ENCODE peak calls at places on chromosomes 11 and 22, in seven cellular contexts. X is K562, K is H1, N is SK-N-SH, D is HepG2, Z is GM12878, F is HCT116. I is an unnamed sample.

GRCh38 chr11:1933416-1934325 is 13.5 kb upstream of the MRPL23 start:
- DNase-seq in F (no peak), K (no peak), D (no peak), X (no peak), Z (no peak), N (no peak), I (no peak)

GRCh38 chr11:126352934-126353801 is 2.3 kb upstream of the ST3GAL4 start:
- DNase-seq in Z (peak), N (no peak), K (no peak), D (peak), F (no peak), X (peak), I (peak)

GRCh38 chr11:121563900-121564822 is 111.4 kb upstream of the SORL1-AS1 start:
- DNase-seq in F (no peak), D (peak), X (no peak), Z (no peak), K (no peak), N (no peak), I (peak)

GRCh38 chr22:36457688-36458450 is 23.6 kb downstream of the TXN2 start:
- DNase-seq in X (no peak), N (no peak), D (no peak), K (peak), Z (no peak), F (no peak), I (no peak)

GRCh38 chr11:66720223-66720898 is 8.7 kb downstream of the SPTBN2 start:
- DNase-seq in D (peak), Z (no peak), N (peak), F (peak), K (peak), X (peak), I (peak)

GRCh38 chr11:118892515-118892914 is 8.8 kb downstream of the CXCR5 start:
- DNase-seq in Z (no peak), X (peak), K (no peak), F (no peak), N (no peak), D (no peak), I (peak)

GRCh38 chr11:45801723-45802315 is 3.1 kb upstream of the SLC35C1 start:
- DNase-seq in F (no peak), K (peak), Z (no peak), N (no peak), D (no peak), X (no peak), I (no peak)

GRCh38 chr11:47377571-47378010 is 756 bp downstream of the SPI1 start:
- DNase-seq in F (no peak), D (no peak), X (peak), N (peak), Z (no peak), K (no peak), I (no peak)

GRCh38 chr11:89279176-89279575 is 101.5 kb downstream of the TYR start:
- DNase-seq in Z (no peak), F (no peak), X (no peak), D (no peak), K (no peak), N (no peak), I (no peak)

GRCh38 chr11:57047610-57048009 is 58.9 kb downstream of the OR5AK2 start:
- DNase-seq in Z (no peak), X (no peak), D (no peak), N (no peak), K (no peak), F (no peak), I (no peak)

GRCh38 chr11:81237139-81237538 is 1496.5 kb downstream of the FAM181B start:
- DNase-seq in N (peak), K (no peak), F (no peak), X (no peak), Z (no peak), D (peak), I (peak)

GRCh38 chr11:134393638-134394037 is 18.4 kb downstream of the B3GAT1 start:
- DNase-seq in Z (no peak), D (peak), K (no peak), F (peak), X (peak), N (peak), I (peak)

GRCh38 chr11:57335343-57336110 is at the start of gene SSRP1:
- DNase-seq in N (peak), X (peak), K (peak), F (peak), D (peak), Z (peak), I (peak)

GRCh38 chr22:24952837-24953293 is 349 bp downstream of the KIAA1671 start:
- DNase-seq in F (peak), Z (no peak), N (peak), X (no peak), K (peak), D (peak), I (peak)

GRCh38 chr11:102882389-102883024 is 7.7 kb upstream of the MMP12 start:
- DNase-seq in K (no peak), N (no peak), D (no peak), F (no peak), X (no peak), Z (peak), I (no peak)

GRCh38 chr11:47572715-47573255 is 6.0 kb downstream of the KBTBD4 start:
- DNase-seq in Z (no peak), D (no peak), X (peak), K (no peak), F (no peak), N (peak), I (no peak)

GRCh38 chr11:46951864-46952263 is 15.3 kb downstream of the CSTPP1 start:
- DNase-seq in Z (no peak), N (no peak), X (no peak), F (no peak), D (no peak), K (no peak), I (no peak)

GRCh38 chr22:44194569-44194968 is 13.8 kb downstream of the PARVG start:
- DNase-seq in F (no peak), D (no peak), Z (no peak), N (no peak), K (no peak), X (no peak), I (no peak)

GRCh38 chr22:46537221-46537945 is at the start of gene CELSR1:
- DNase-seq in K (peak), N (peak), Z (no peak), F (no peak), D (no peak), X (peak), I (peak)

GRCh38 chr22:48204296-48204695 is 1441.8 kb downstream of the TBC1D22A start:
- DNase-seq in D (no peak), X (no peak), K (peak), N (no peak), F (no peak), Z (no peak), I (no peak)

GRCh38 chr11:75516140-75516539 is 9.6 kb downstream of the GDPD5 start:
- DNase-seq in F (no peak), Z (no peak), D (no peak), X (no peak), K (no peak), N (no peak), I (no peak)

GRCh38 chr22:48703265-48703941 is 1124.3 kb downstream of the BRD1 start:
- DNase-seq in F (no peak), K (no peak), N (no peak), D (no peak), X (no peak), Z (no peak), I (no peak)

GRCh38 chr11:18282626-18283025 is 16.6 kb downstream of the SAA1 start:
- DNase-seq in F (no peak), Z (no peak), D (no peak), N (no peak), X (no peak), K (no peak), I (no peak)
- TF ChIP-seq JUND in F (no peak), Z (no peak), D (no peak), N (no peak), X (no peak), K (no peak), I (no peak)

GRCh38 chr22:26416670-26417270 is 12.3 kb upstream of the ASPHD2 start:
- DNase-seq in N (no peak), X (no peak), F (no peak), Z (no peak), K (peak), D (no peak), I (no peak)
- TF ChIP-seq JUND in N (peak), X (peak), F (no peak), Z (no peak), K (peak), D (no peak), I (peak)

DNA sequence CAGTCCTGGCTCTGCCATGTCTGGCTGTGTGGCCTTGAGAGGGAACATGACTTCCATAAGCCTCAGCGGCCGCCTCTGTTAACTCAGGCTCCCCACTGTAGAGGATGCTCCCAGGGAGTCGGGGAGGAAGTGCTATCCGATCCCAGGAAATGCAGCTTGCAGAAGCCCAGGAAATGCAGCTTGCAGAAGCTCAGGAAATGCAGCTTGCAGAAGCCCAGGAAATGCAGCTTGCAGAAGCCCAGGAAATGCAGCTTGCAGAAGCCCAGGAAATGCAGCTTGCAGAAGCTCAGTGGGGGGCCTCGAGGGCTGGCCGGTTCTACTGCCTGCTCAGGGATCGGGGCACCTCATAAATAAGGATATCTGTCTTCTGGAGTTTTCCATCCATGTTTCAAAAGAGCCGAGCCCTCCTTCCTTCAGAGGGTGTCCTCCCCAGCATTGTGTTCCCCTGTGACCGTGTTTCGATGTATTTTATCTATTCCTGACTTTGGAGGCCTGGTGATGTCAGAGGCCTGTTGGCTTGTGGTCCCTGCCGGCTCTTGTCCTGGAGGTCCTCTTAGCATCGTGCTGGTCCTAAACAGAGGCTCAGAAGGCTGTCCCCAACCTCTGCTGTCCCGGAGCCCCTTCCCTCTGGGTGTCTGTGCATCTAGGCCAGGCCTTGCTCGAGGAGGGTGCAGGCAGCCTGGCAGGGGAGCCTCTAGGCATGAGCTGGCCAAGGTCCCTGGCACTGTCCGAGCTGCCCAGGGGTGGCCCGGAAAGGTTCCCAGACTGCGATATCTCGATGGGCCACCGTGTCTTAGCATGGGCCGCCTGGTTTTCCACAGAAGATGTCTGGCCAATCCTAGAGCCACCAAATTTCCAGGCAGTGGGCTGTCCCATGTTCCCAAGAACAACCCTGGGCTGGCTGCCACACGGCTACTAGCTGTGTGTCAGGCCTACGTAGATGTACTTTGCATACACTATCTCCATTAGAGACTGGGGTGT is 24.9 kb upstream of the SMIM38 start:
- DNase-seq in D (no peak), X (no peak), Z (no peak), N (no peak), K (no peak), F (no peak), I (no peak)
- TF ChIP-seq JUND in D (no peak), X (no peak), Z (no peak), N (no peak), K (no peak), F (no peak), I (no peak)

GRCh38 chr11:129946256-129946655 is 50.9 kb upstream of the NFRKB start:
- DNase-seq in X (no peak), F (no peak), N (no peak), K (no peak), D (no peak), Z (no peak), I (no peak)
- TF ChIP-seq JUND in X (no peak), F (no peak), N (no peak), K (no peak), D (no peak), Z (no peak), I (no peak)

GRCh38 chr11:101723371-101723770 is 139.6 kb upstream of the TRPC6 start:
- DNase-seq in N (no peak), X (no peak), Z (no peak), F (no peak), D (no peak), K (no peak), I (no peak)

GRCh38 chr11:101717621-101718020 is 133.8 kb upstream of the TRPC6 start:
- DNase-seq in N (no peak), D (no peak), K (no peak), Z (no peak), X (no peak), F (no peak), I (no peak)

GRCh38 chr11:101715281-101715680 is 131.5 kb upstream of the TRPC6 start:
- DNase-seq in K (no peak), F (no peak), N (no peak), D (no peak), X (no peak), Z (no peak), I (no peak)

GRCh38 chr11:101718406-101718805 is 134.6 kb upstream of the TRPC6 start:
- DNase-seq in K (no peak), D (no peak), X (no peak), Z (no peak), N (no peak), F (no peak), I (no peak)

GRCh38 chr11:101721270-101721669 is 137.5 kb upstream of the TRPC6 start:
- DNase-seq in D (no peak), K (no peak), Z (no peak), F (no peak), X (no peak), N (no peak), I (no peak)
- TF ChIP-seq JUND in D (no peak), K (no peak), Z (no peak), F (no peak), X (no peak), N (no peak), I (no peak)

GRCh38 chr11:111570796-111571195 is 30.3 kb downstream of the LAYN start:
- DNase-seq in Z (no peak), K (no peak), D (no peak), X (no peak), N (no peak), F (no peak), I (no peak)
- TF ChIP-seq JUND in Z (no peak), K (no peak), D (no peak), X (no peak), N (no peak), F (no peak), I (no peak)

DNA sequence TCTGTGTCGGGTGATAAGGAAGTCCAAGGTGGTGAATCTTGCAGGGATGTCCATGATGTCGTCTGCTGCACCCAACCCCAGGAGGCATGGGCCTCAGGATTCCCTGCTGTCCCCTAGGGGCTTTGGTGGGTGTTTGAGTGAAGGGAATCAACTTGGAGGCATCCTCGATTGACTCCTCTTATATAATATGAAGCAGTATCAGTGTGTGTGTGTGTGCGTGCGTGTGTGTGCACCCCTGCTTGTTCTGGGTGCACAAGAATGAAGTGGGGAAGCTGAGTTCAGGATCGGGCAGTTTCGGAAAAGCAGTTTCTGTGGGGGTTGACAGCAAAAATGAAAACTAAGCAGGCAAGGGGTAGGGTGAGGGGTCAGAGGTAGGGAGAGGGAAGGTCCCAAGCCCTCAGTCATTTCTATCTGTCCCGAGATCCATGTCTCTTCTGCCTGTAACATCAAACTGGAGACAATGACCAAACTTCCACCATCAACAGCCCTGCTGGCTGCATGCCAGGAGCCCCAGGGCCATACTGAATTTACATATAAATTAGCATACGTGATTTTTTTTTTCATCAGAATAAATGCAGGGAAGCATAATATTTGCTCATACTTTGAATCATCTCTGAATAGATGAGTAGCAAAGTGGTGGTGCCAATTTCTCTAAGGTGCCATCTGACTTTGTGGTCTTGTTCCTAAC is 2.0 kb downstream of the NTM start:
- DNase-seq in X (no peak), Z (no peak), N (peak), F (no peak), D (no peak), K (no peak), I (no peak)
- TF ChIP-seq JUND in X (no peak), Z (no peak), N (no peak), F (no peak), D (no peak), K (no peak), I (no peak)